ENCODE peak calls at places on chromosome 14, in seven cellular contexts. O, T, J, N, P, W and Q are unnamed samples.

GRCh38 chr14:100577321-100577985 is 9.8 kb downstream of the BEGAIN start:
- DNase-seq in J (peak), T (peak), P (peak), W (no peak), O (no peak), N (no peak), Q (no peak)

GRCh38 chr14:92421756-92422155 is 91.8 kb upstream of the RIN3 start:
- DNase-seq in N (peak), W (no peak), T (no peak), P (no peak), O (no peak), J (no peak), Q (no peak)

GRCh38 chr14:64726585-64726890 is 22.3 kb downstream of the PLEKHG3 start:
- DNase-seq in N (no peak), J (peak), O (no peak), W (peak), T (no peak), P (peak), Q (peak)

GRCh38 chr14:80996049-80996901 is 40.9 kb downstream of the TSHR start:
- DNase-seq in T (no peak), N (peak), W (peak), J (no peak), O (peak), P (no peak), Q (no peak)

GRCh38 chr14:76844223-76844622 is 18.0 kb downstream of the LRRC74A start:
- DNase-seq in O (peak), J (peak), P (peak), T (no peak), W (no peak), N (peak), Q (no peak)

GRCh38 chr14:54627718-54628345 is 60.9 kb downstream of the SAMD4A start:
- DNase-seq in O (peak), P (no peak), W (no peak), N (peak), J (no peak), T (no peak), Q (no peak)

GRCh38 chr14:100540141-100540925 is 46.9 kb downstream of the BEGAIN start:
- DNase-seq in J (peak), W (no peak), N (no peak), P (no peak), O (no peak), T (peak), Q (no peak)

GRCh38 chr14:101133068-101133467 is 229.5 kb upstream of the RTL1 start:
- DNase-seq in T (no peak), J (no peak), N (no peak), P (no peak), W (no peak), O (no peak), Q (no peak)

GRCh38 chr14:99317231-99318090 is 45.5 kb upstream of the BCL11B start:
- DNase-seq in P (no peak), O (no peak), J (peak), W (no peak), T (no peak), N (no peak), Q (no peak)

GRCh38 chr14:31911160-31911559 is 165.9 kb upstream of the ARHGAP5 start:
- DNase-seq in P (no peak), N (no peak), T (no peak), O (no peak), J (no peak), W (no peak), Q (no peak)

GRCh38 chr14:47917344-47917954 is 242.0 kb upstream of the MDGA2 start:
- DNase-seq in N (peak), O (no peak), W (no peak), T (peak), J (no peak), P (no peak), Q (no peak)

GRCh38 chr14:105588236-105588860 is 62.0 kb downstream of the TMEM121 start:
- DNase-seq in J (no peak), P (peak), W (no peak), O (no peak), N (no peak), T (no peak), Q (no peak)

GRCh38 chr14:104928391-104929133 is 3.9 kb downstream of the PLD4 start:
- DNase-seq in J (no peak), O (no peak), W (no peak), N (no peak), P (no peak), T (peak), Q (no peak)

GRCh38 chr14:74913986-74914573 is 9.0 kb downstream of the RPS6KL1 start:
- DNase-seq in P (no peak), N (peak), W (peak), J (peak), O (peak), T (peak), Q (no peak)

GRCh38 chr14:42214981-42215491 is 608.4 kb downstream of the LRFN5 start:
- DNase-seq in J (peak), P (no peak), W (peak), T (no peak), O (no peak), N (peak), Q (no peak)

GRCh38 chr14:66746316-66747006 is 238.5 kb downstream of the GPHN start:
- DNase-seq in J (no peak), P (no peak), T (no peak), W (peak), N (peak), O (peak), Q (no peak)

GRCh38 chr14:33740531-33740930 is 210.3 kb downstream of the EGLN3 start:
- DNase-seq in O (no peak), J (no peak), T (no peak), N (no peak), P (no peak), W (no peak), Q (no peak)

GRCh38 chr14:80465541-80466220 is 254.4 kb upstream of the DIO2 start:
- DNase-seq in W (no peak), J (no peak), N (no peak), O (no peak), P (no peak), T (no peak), Q (no peak)

GRCh38 chr14:101964297-101965144 is at the start of gene DYNC1H1:
- DNase-seq in T (peak), N (peak), P (peak), J (peak), W (peak), O (peak), Q (peak)

DNA sequence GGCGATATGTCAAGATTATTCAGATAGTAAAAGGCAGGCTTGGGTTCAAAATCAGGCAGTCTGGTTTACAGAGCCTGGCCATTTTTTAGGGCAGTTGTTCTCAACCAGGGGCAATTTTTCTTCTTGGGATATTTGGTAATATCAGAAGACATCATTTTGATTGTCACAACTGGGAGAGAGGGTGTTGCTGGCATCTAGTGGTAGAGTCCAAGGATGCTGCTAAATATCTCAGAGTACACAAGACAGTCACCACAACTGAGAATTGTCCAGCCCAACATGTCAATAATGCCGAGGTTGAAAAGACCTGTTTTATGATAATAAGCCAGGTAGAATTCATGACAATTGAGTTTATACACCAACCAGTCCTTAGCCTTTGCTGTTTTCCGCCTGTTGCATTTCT is 733.9 kb downstream of the NRXN3 start:
- DNase-seq in O (no peak), W (no peak), J (no peak), T (no peak), N (no peak), P (no peak), Q (no peak)
- TF ChIP-seq CTCF in O (no peak), W (no peak), J (no peak), T (no peak), N (no peak), P (no peak), Q (peak)

GRCh38 chr14:59564356-59564755 is 12.3 kb downstream of the CCDC175 start:
- DNase-seq in P (no peak), N (no peak), W (no peak), T (no peak), O (no peak), J (no peak), Q (no peak)

GRCh38 chr14:59566725-59567124 is 9.9 kb downstream of the CCDC175 start:
- DNase-seq in W (no peak), J (no peak), N (no peak), P (no peak), T (no peak), O (no peak), Q (no peak)

GRCh38 chr14:59566281-59566680 is 10.3 kb downstream of the CCDC175 start:
- DNase-seq in P (no peak), O (no peak), N (no peak), W (no peak), J (no peak), T (no peak), Q (no peak)

GRCh38 chr14:59565112-59565511 is 11.5 kb downstream of the CCDC175 start:
- DNase-seq in O (no peak), J (no peak), P (no peak), W (no peak), T (no peak), N (no peak), Q (no peak)

DNA sequence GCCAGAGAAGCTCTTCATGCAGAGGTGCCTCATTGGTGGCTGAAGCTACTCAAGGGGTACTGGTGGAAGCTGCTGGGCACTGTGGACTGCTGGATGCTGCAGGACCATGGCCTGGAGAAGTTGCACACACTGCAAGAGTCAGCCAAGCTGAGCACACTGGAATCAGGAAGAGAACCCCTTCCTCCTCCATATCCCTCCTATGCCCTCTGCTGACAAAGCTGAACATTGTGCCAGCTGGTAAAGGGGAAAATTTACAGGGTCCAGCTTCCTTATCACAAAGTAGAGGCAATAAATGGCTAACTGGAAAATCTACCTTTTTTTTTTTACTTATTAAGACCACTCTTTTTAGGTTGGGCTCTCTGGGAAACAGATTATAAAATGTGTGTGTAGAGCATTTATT is 6.5 kb downstream of the CCDC175 start:
- DNase-seq in N (peak), T (no peak), W (no peak), P (no peak), O (no peak), J (no peak), Q (no peak)
- TF ChIP-seq CTCF in N (peak), T (no peak), W (peak), P (no peak), O (no peak), J (no peak), Q (no peak)

GRCh38 chr14:22158560-22158959 is 430.5 kb downstream of the DAD1 start:
- DNase-seq in P (no peak), O (no peak), W (no peak), J (no peak), N (no peak), T (no peak), Q (no peak)

GRCh38 chr14:22159968-22160367 is 429.1 kb downstream of the DAD1 start:
- DNase-seq in N (no peak), T (no peak), P (no peak), J (no peak), O (no peak), W (no peak), Q (no peak)

GRCh38 chr14:22164616-22165015 is 424.4 kb downstream of the DAD1 start:
- DNase-seq in O (no peak), P (no peak), N (no peak), J (no peak), W (no peak), T (no peak), Q (no peak)

GRCh38 chr14:22159049-22159448 is 430.0 kb downstream of the DAD1 start:
- DNase-seq in O (no peak), W (peak), J (no peak), N (no peak), P (no peak), T (no peak), Q (no peak)

DNA sequence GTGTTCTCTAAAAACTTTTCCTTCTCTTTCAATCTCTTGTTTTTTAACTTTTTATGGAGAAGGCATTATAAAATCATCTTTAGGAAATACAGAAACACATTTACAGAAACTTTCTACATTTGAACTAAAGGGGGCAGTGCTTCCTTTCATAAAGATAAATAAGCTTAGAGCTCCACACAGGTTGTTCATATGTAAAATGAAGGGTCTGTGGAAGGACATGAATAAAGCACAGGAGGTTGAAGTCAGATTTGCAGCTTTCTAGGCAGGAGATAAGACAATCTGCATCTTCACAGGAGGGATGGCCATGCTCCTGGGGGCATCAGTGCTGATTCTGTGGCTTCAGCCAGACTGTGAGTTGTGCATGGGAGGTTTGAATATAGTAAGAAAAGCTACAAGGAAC is 426.0 kb downstream of the DAD1 start:
- DNase-seq in W (no peak), N (no peak), P (no peak), J (no peak), O (no peak), T (no peak), Q (no peak)
- TF ChIP-seq CTCF in W (peak), N (peak), P (no peak), J (no peak), O (no peak), T (no peak), Q (peak)

DNA sequence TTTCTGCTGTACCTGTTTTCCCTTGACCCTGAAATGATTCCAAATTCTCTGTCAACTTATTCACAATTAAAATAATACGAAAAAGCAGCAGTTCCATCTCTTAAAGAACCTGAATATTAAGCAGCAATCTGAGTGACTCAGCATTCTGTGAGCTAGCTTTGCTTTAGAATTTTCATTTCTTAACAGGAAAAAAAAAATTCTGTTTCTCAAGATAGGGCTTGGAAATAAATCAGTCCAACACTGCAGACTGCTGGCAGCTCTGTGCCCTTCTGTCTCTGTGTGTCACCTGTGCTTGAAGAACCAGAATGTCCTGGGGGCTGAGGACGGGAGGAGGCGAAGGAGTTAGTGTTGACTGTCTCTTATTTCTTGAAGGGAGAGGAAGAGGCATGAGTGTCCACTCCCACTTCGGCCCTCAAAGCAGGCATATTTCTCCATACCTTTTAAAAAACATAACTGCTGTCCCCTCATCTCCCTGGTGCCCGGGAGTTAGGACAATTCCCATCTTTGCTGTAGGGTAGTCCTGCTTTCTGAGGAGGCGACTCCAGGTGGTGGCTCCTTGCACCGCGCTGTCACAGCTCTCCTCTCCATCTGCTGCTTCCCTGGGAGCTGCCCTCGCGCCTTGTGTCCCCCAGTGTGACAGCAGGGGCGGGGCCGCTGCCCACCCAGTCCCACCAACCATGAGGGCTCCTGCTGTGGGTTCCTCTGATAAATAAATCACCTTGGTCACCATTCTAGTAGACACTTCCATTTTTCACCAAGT is 203.1 kb downstream of the CALM1 start:
- DNase-seq in J (no peak), O (no peak), N (peak), P (no peak), W (no peak), T (no peak), Q (no peak)
- TF ChIP-seq CTCF in J (no peak), O (no peak), N (peak), P (no peak), W (peak), T (no peak), Q (peak)

DNA sequence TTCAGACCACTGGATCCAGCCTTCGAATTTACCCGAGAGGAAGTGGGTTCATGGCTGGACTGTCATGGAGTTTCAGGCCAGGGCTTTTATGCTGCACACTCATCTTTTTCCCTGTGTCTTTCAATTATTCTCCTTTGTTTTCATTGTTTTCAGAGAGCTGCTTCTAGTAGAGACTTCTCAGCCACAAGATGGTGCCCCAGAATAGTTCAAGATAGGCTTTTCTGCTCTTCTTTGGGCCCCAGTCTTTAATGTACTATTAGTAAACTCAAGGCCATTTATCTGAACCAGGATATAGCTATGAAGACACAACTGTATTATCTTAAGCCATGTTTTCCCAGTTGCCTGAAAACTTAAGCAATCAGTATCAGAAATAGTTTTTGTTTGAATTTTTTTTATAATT is 30.4 kb upstream of the PSMA6 start:
- DNase-seq in N (peak), J (no peak), O (no peak), W (no peak), T (no peak), P (no peak), Q (no peak)
- TF ChIP-seq CTCF in N (peak), J (no peak), O (peak), W (peak), T (no peak), P (peak), Q (no peak)

DNA sequence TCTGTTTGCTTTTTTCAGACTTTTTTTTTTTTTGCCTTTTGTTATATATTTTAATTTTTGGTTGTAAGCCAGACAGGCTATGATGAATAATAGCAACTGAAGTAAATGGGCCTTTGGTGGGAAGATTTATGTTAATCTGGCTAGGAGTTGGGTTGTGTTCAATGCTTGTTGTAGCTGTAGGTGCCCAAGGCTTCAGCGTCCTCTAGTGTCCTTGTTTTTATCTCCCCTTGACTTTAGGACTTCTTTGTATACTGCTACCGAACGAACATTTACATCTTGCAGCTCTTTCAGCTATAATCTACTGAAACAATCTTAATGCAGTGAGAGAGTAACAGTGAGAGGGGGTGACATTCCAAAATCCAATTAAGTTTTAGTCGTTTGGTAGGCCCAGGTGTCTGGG is 848.4 kb upstream of the FBXO33 start:
- DNase-seq in W (no peak), P (no peak), N (no peak), O (no peak), J (no peak), T (no peak), Q (no peak)
- TF ChIP-seq CTCF in W (no peak), P (no peak), N (no peak), O (no peak), J (no peak), T (no peak), Q (peak)

GRCh38 chr14:23346693-23347405 is 5.8 kb downstream of the SLC22A17 start:
- DNase-seq in O (no peak), W (no peak), N (no peak), T (peak), J (peak), P (no peak), Q (no peak)

GRCh38 chr14:23348297-23348655 is 4.4 kb downstream of the SLC22A17 start:
- DNase-seq in T (no peak), J (peak), P (peak), W (no peak), N (no peak), O (no peak), Q (no peak)

GRCh38 chr14:23347406-23348296 is 5.0 kb downstream of the SLC22A17 start:
- DNase-seq in J (peak), P (no peak), T (no peak), O (no peak), N (no peak), W (no peak), Q (no peak)

GRCh38 chr14:23344481-23344880 is 8.2 kb downstream of the SLC22A17 start:
- DNase-seq in P (no peak), W (no peak), N (no peak), T (no peak), J (peak), O (no peak), Q (no peak)

DNA sequence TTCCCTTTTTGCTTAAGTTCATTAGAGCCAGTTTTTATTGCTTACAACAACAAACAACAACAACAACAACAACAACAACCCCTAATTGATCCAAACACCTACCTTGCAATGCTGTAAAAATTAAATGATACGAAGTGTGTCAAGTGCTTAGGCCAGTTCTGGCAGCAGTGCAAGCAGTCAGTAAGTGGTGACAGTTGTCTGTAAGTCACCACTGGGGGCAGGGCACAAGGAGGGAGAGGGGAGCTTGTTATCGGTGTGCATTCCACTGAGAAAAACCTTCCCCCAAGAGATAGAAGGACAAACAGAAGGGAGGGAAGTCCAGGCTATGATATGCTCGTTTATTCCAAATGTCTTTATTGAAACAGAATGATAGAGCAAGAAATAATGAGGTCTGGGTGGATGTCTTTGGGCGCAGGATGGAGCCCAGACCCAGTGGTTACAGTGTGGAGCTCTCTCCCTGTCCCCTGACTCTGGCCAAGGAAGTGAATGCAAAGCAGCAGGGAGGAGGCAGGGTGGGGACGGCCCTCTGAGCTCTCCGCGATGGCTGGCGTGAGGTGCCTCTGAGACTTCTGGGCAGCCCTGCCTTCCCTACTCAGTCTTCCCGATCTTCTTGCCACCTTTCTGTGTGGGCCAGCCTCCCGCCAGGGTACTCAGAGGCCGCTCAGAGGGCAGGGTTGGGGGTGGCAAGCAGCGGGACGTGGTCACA is 6.5 kb downstream of the SLC22A17 start:
- DNase-seq in O (no peak), W (no peak), P (no peak), N (no peak), T (no peak), J (no peak), Q (no peak)
- TF ChIP-seq CTCF in O (no peak), W (no peak), P (no peak), N (no peak), T (no peak), J (no peak), Q (no peak)

GRCh38 chr14:50599700-50600444 is 39.9 kb downstream of the ATL1 start:
- DNase-seq in O (no peak), J (no peak), P (no peak), T (no peak), W (no peak), N (peak), Q (no peak)
- TF ChIP-seq CTCF in O (peak), J (no peak), P (peak), T (no peak), W (peak), N (peak), Q (peak)